ENCODE peak calls at places on chromosomes 7 and 10, in four cellular contexts. One of them, this sample, is unnamed.

GRCh38 chr7:103369430-103369829 is 22.0 kb downstream of the PSMC2 start:
- DNase-seq in neural crest cell: no peak
- DNase-seq in MCF 10A: no peak
- DNase-seq in cardiac muscle cell: no peak
- DNase-seq in this sample: no peak

GRCh38 chr10:93034426-93034825 is 26.2 kb upstream of the CYP26C1 start:
- DNase-seq in cardiac muscle cell: no peak
- DNase-seq in MCF 10A: no peak
- DNase-seq in neural crest cell: no peak
- DNase-seq in this sample: no peak

GRCh38 chr7:78301361-78301760 is 502.8 kb downstream of the PHTF2 start:
- DNase-seq in neural crest cell: no peak
- DNase-seq in cardiac muscle cell: peak
- DNase-seq in MCF 10A: no peak
- DNase-seq in this sample: no peak

GRCh38 chr10:75530337-75530736 is 98.9 kb downstream of the LRMDA start:
- DNase-seq in cardiac muscle cell: no peak
- DNase-seq in MCF 10A: peak
- DNase-seq in neural crest cell: no peak
- DNase-seq in this sample: no peak

GRCh38 chr7:101614939-101615302 is 14.2 kb downstream of the MYL10 start:
- DNase-seq in neural crest cell: no peak
- DNase-seq in cardiac muscle cell: no peak
- DNase-seq in MCF 10A: peak
- DNase-seq in this sample: no peak

GRCh38 chr10:29849434-29849833 is 210.0 kb downstream of the JCAD start:
- DNase-seq in MCF 10A: no peak
- DNase-seq in cardiac muscle cell: no peak
- DNase-seq in neural crest cell: no peak
- DNase-seq in this sample: peak

GRCh38 chr7:68401313-68401712 is 1197.0 kb upstream of the AUTS2 start:
- DNase-seq in neural crest cell: no peak
- DNase-seq in cardiac muscle cell: no peak
- DNase-seq in MCF 10A: no peak
- DNase-seq in this sample: no peak

GRCh38 chr7:140375808-140376730 is 22.3 kb downstream of the SLC37A3 start:
- DNase-seq in MCF 10A: no peak
- DNase-seq in neural crest cell: no peak
- DNase-seq in cardiac muscle cell: no peak
- DNase-seq in this sample: no peak

GRCh38 chr7:106041140-106041717 is 70.9 kb downstream of the SYPL1 start:
- DNase-seq in cardiac muscle cell: peak
- DNase-seq in neural crest cell: peak
- DNase-seq in MCF 10A: peak
- DNase-seq in this sample: peak

GRCh38 chr10:70084189-70084588 is 31.5 kb downstream of the MACROH2A2 start:
- DNase-seq in cardiac muscle cell: no peak
- DNase-seq in MCF 10A: no peak
- DNase-seq in neural crest cell: no peak
- DNase-seq in this sample: no peak

GRCh38 chr10:76178561-76179292 is 747.3 kb downstream of the LRMDA start:
- DNase-seq in cardiac muscle cell: no peak
- DNase-seq in MCF 10A: no peak
- DNase-seq in neural crest cell: no peak
- DNase-seq in this sample: no peak

GRCh38 chr7:39688611-39689485 is 65.5 kb downstream of the RALA start:
- DNase-seq in cardiac muscle cell: no peak
- DNase-seq in neural crest cell: no peak
- DNase-seq in MCF 10A: peak
- DNase-seq in this sample: no peak

GRCh38 chr7:133081119-133081604 is 728 bp downstream of the CHCHD3 start:
- DNase-seq in neural crest cell: no peak
- DNase-seq in cardiac muscle cell: peak
- DNase-seq in MCF 10A: peak
- DNase-seq in this sample: no peak

GRCh38 chr10:112791447-112791846 is 158.6 kb upstream of the TCF7L2 start:
- DNase-seq in cardiac muscle cell: no peak
- DNase-seq in MCF 10A: no peak
- DNase-seq in neural crest cell: no peak
- DNase-seq in this sample: no peak

GRCh38 chr10:78312197-78313046 is 278.8 kb downstream of the RPS24 start:
- DNase-seq in neural crest cell: no peak
- DNase-seq in MCF 10A: no peak
- DNase-seq in cardiac muscle cell: peak
- DNase-seq in this sample: no peak

DNA sequence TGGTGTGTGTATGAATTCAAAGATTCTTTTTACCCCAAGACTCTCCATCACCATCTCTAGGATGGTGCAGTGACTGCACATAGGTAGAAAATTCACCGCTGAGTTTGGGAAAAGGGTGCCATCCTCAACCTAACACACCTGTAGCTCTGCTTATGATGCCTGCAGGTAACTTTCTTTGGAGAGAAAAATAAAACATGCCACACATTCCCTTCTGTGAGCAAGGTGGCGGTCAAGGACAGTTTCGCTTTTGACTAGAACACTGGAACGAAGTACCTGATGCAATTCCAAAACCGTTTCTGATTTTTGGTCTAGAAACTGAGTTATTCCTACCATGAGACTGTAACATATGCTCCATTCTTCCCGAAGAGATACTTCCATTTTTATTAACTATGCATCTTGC is 205.6 kb downstream of the FGFR2 start:
- DNase-seq in MCF 10A: no peak
- DNase-seq in cardiac muscle cell: no peak
- DNase-seq in neural crest cell: no peak
- DNase-seq in this sample: no peak
- TF ChIP-seq CTCF in MCF 10A: no peak
- TF ChIP-seq CTCF in cardiac muscle cell: no peak
- TF ChIP-seq CTCF in neural crest cell: peak
- TF ChIP-seq CTCF in this sample: no peak

DNA sequence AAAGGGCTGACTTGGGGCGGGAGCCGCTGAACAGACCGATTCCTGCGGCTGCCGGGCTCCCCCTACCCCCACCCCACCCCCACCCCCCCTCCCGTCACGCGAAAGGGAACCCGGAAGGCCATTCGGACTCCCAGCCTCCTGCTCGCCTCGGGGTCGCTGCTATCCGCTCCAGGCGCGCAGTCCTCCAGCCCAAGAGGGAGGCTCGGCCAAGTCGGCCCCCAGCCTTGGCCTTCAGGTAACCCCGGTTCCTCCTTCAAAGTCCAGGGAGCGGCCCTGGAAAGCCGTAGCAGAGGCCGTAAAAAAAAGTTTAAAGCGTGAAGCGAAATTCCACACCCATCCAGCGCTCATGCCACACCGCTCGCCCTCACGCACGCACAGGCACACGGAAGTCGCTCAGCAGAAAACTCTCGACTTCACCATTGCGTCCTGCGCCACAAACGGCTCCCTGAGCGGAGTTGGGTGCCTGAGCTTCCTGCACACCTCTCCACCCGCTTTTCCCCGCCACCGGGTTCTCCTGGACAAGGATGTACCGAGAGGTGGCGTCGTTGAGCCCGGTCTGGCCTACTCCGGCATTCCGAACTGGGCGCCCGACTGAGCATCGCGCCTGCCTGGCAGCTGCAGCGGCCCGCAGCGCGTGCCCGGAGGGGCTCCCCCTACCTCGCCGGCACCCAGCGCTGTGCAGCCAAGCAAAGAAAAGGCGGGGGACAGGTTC is 1.4 kb downstream of the SORCS3 start:
- DNase-seq in MCF 10A: peak
- DNase-seq in cardiac muscle cell: peak
- DNase-seq in neural crest cell: peak
- DNase-seq in this sample: peak
- TF ChIP-seq CTCF in MCF 10A: peak
- TF ChIP-seq CTCF in cardiac muscle cell: peak
- TF ChIP-seq CTCF in neural crest cell: peak
- TF ChIP-seq CTCF in this sample: peak

GRCh38 chr10:35480150-35480549 is 125.0 kb upstream of the GJD4 start:
- DNase-seq in cardiac muscle cell: no peak
- DNase-seq in neural crest cell: no peak
- DNase-seq in MCF 10A: no peak
- DNase-seq in this sample: no peak
- TF ChIP-seq CTCF in cardiac muscle cell: no peak
- TF ChIP-seq CTCF in neural crest cell: no peak
- TF ChIP-seq CTCF in MCF 10A: no peak
- TF ChIP-seq CTCF in this sample: no peak

GRCh38 chr7:12389089-12389700 is 14.5 kb downstream of the VWDE start:
- DNase-seq in neural crest cell: peak
- DNase-seq in cardiac muscle cell: peak
- DNase-seq in MCF 10A: peak
- DNase-seq in this sample: peak
- TF ChIP-seq CTCF in neural crest cell: peak
- TF ChIP-seq CTCF in cardiac muscle cell: peak
- TF ChIP-seq CTCF in MCF 10A: peak
- TF ChIP-seq CTCF in this sample: peak

DNA sequence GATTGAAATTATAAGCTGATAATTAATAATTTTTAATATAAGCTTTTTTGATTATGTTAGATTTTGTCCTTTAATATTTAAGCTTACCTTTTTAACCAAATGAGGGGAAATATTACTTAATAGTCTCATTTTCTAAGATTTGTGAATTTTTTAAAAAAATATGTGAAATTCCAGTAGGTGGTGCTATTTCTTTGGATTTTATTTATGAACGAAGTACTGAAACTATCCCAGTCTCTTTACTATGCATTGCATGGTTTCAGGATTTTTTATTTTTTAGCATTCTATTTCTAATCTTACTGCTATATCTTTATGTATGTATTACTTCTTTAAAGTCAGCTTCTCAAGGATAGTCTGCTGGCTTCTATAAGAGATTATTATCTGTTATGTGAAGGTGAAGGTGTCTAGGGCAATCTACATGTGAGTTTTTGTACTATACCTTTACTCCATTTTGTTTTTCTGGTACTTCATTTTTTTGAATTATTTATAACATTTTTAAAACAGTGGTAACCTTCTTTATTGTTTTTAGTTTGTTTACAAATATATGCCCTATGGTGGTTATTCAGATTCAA is 78.3 kb downstream of the ATRNL1 start:
- DNase-seq in cardiac muscle cell: no peak
- DNase-seq in neural crest cell: no peak
- DNase-seq in MCF 10A: no peak
- DNase-seq in this sample: no peak
- TF ChIP-seq CTCF in cardiac muscle cell: peak
- TF ChIP-seq CTCF in neural crest cell: peak
- TF ChIP-seq CTCF in MCF 10A: peak
- TF ChIP-seq CTCF in this sample: peak

GRCh38 chr7:43071604-43072003 is 40.8 kb upstream of the HECW1 start:
- DNase-seq in neural crest cell: peak
- DNase-seq in MCF 10A: peak
- DNase-seq in cardiac muscle cell: peak
- DNase-seq in this sample: peak
- TF ChIP-seq CTCF in neural crest cell: peak
- TF ChIP-seq CTCF in MCF 10A: peak
- TF ChIP-seq CTCF in cardiac muscle cell: peak
- TF ChIP-seq CTCF in this sample: peak